ENCODE peak calls at places on chromosomes 13 and 19, in eight cellular contexts. N is GM12865; C is HEK293T; B is activated CD4-positive, alpha-beta T cell treated with anti-CD3 and anti-CD28 coated beads, Interleukin-2, amount 50 U/mL, for 48 hours; P is EL; Z is pons; T is amygdala; X is brain pericyte. K is an unnamed sample.

GRCh38 chr13:43006893-43007631 is 15.0 kb upstream of the EPSTI1 start:
- DNase-seq in C (no peak), B (no peak), Z (no peak), N (no peak), X (no peak), P (peak), T (no peak), K (peak)

GRCh38 chr19:48190288-48191284 is 20.1 kb downstream of the ZSWIM9 start:
- DNase-seq in P (peak), C (peak), N (no peak), Z (peak), T (peak), X (peak), B (peak), K (peak)

GRCh38 chr13:97225533-97225932 is 3.4 kb downstream of the MBNL2 start:
- DNase-seq in Z (peak), T (no peak), N (peak), C (no peak), P (no peak), X (no peak), B (no peak), K (no peak)

GRCh38 chr13:26964278-26965057 is 203.9 kb upstream of the GPR12 start:
- DNase-seq in N (no peak), B (no peak), C (no peak), T (no peak), Z (no peak), P (peak), X (no peak), K (no peak)

GRCh38 chr13:62544928-62545327 is 1129.3 kb upstream of the PCDH20 start:
- DNase-seq in B (no peak), P (no peak), T (no peak), X (no peak), C (no peak), N (no peak), Z (no peak), K (peak)

GRCh38 chr13:96967248-96967745 is 27.0 kb downstream of the OXGR1 start:
- DNase-seq in Z (no peak), N (no peak), P (peak), X (no peak), C (peak), T (no peak), B (no peak), K (peak)

GRCh38 chr13:53490732-53491131 is 462.1 kb downstream of the OLFM4 start:
- DNase-seq in X (no peak), T (no peak), Z (no peak), P (no peak), C (no peak), N (no peak), B (no peak), K (no peak)

GRCh38 chr13:76723551-76724232 is 162.5 kb downstream of the KCTD12 start:
- DNase-seq in C (no peak), N (peak), Z (peak), B (no peak), T (no peak), P (peak), X (peak), K (no peak)

GRCh38 chr19:47725759-47726401 is 12.7 kb downstream of the EHD2 start:
- DNase-seq in X (no peak), C (no peak), Z (no peak), P (no peak), N (no peak), B (no peak), T (no peak), K (no peak)

GRCh38 chr13:114030666-114031610 is 57.1 kb upstream of the C13orf46 start:
- DNase-seq in Z (no peak), B (no peak), X (no peak), N (no peak), P (no peak), T (no peak), C (no peak), K (no peak)

GRCh38 chr19:41957161-41957837 is 1.8 kb downstream of the RABAC1 start:
- DNase-seq in X (no peak), Z (no peak), N (no peak), C (no peak), T (no peak), B (no peak), P (no peak), K (no peak)

GRCh38 chr19:6100284-6100915 is 9.9 kb downstream of the RFX2 start:
- DNase-seq in X (no peak), C (no peak), B (peak), N (peak), Z (no peak), P (no peak), T (no peak), K (no peak)

GRCh38 chr19:1042689-1043511 is 3.0 kb downstream of the ABCA7 start:
- DNase-seq in B (no peak), N (no peak), T (no peak), P (no peak), C (no peak), X (no peak), Z (no peak), K (no peak)

GRCh38 chr19:34838248-34838647 is 65.2 kb upstream of the ZNF599 start:
- DNase-seq in Z (peak), P (peak), X (no peak), B (no peak), C (no peak), N (no peak), T (no peak), K (peak)

GRCh38 chr19:28313633-28314032 is 899.3 kb downstream of the UQCRFS1 start:
- DNase-seq in T (no peak), P (peak), C (no peak), B (no peak), X (no peak), Z (no peak), N (no peak), K (no peak)

GRCh38 chr19:47682939-47683338 is 30.3 kb upstream of the EHD2 start:
- DNase-seq in T (no peak), P (no peak), N (no peak), X (no peak), B (no peak), C (no peak), Z (no peak), K (no peak)

GRCh38 chr19:32691952-32692726 is 518 bp downstream of the NUDT19 start:
- DNase-seq in Z (no peak), B (peak), P (peak), X (no peak), T (peak), C (peak), N (peak), K (peak)

GRCh38 chr13:97113231-97114001 is 108.7 kb upstream of the MBNL2 start:
- DNase-seq in Z (no peak), N (no peak), P (no peak), X (no peak), B (no peak), C (no peak), T (peak), K (no peak)

GRCh38 chr19:17202249-17202648 is 12.9 kb upstream of the USE1 start:
- DNase-seq in T (no peak), N (no peak), P (no peak), B (peak), C (no peak), X (no peak), Z (no peak), K (peak)

GRCh38 chr13:51590966-51591627 is 6.8 kb downstream of the WDFY2 start:
- DNase-seq in B (no peak), X (peak), T (no peak), N (no peak), Z (peak), C (no peak), P (peak), K (peak)

GRCh38 chr19:19257836-19258588 is 15.1 kb downstream of the TM6SF2 start:
- DNase-seq in P (no peak), Z (no peak), C (no peak), B (no peak), N (no peak), T (no peak), X (no peak), K (no peak)

GRCh38 chr19:28701491-28701890 is 511.5 kb downstream of the UQCRFS1 start:
- DNase-seq in Z (no peak), N (no peak), T (no peak), C (no peak), X (peak), B (no peak), P (peak), K (no peak)

GRCh38 chr19:10639836-10640235 is 14.3 kb upstream of the ILF3 start:
- DNase-seq in N (peak), C (no peak), Z (no peak), P (no peak), X (no peak), B (no peak), T (no peak), K (no peak)

GRCh38 chr19:56314018-56314583 is 538 bp downstream of the ZSCAN5A start:
- DNase-seq in Z (no peak), B (peak), P (no peak), C (peak), N (no peak), T (no peak), X (no peak), K (no peak)

GRCh38 chr13:113846639-113847318 is 17.1 kb downstream of the GAS6 start:
- DNase-seq in P (no peak), C (no peak), B (peak), Z (no peak), N (no peak), T (no peak), X (no peak), K (no peak)

GRCh38 chr19:50315773-50316448 is 13.3 kb downstream of the KCNC3 start:
- DNase-seq in B (peak), C (peak), Z (no peak), T (peak), P (no peak), X (no peak), N (peak), K (peak)

GRCh38 chr19:51339313-51339686 is 2.6 kb downstream of the VSIG10L start:
- DNase-seq in N (no peak), P (no peak), Z (no peak), B (no peak), X (no peak), T (no peak), C (no peak), K (no peak)

GRCh38 chr13:97125810-97126738 is 96.1 kb upstream of the MBNL2 start:
- DNase-seq in T (no peak), B (peak), X (no peak), N (peak), Z (no peak), P (peak), C (peak), K (no peak)

GRCh38 chr19:31666126-31666525 is 316.9 kb upstream of the TSHZ3 start:
- DNase-seq in C (no peak), P (no peak), T (no peak), Z (no peak), N (no peak), B (no peak), X (no peak), K (no peak)